ENCODE peak calls at places on chromosomes 6 and 20, in four cellular contexts. S, R, B and N are unnamed samples.

GRCh38 chr6:125834347-125834746 is 43.6 kb downstream of the NCOA7 start:
- DNase-seq in S (no peak), B (no peak), R (no peak), N (no peak)

GRCh38 chr20:35344354-35344837 is 52.2 kb upstream of the FAM83C start:
- DNase-seq in B (no peak), R (no peak), S (peak; percentile 37), N (peak; percentile 76)

GRCh38 chr20:57350086-57350710 is 857 bp upstream of the RAE1 start:
- DNase-seq in R (no peak), S (no peak), B (no peak), N (peak; percentile 85)

GRCh38 chr20:40663991-40664880 is 24.8 kb downstream of the MAFB start:
- DNase-seq in S (no peak), R (no peak), B (no peak), N (peak; percentile 19)

GRCh38 chr6:124722479-124722878 is 239.8 kb upstream of the RNF217 start:
- DNase-seq in B (no peak), S (no peak), R (no peak), N (no peak)

GRCh38 chr20:51429144-51429482 is 113.4 kb downstream of the NFATC2 start:
- DNase-seq in R (no peak), B (no peak), S (no peak), N (no peak)

GRCh38 chr20:32325706-32326506 is 32.2 kb upstream of the ASXL1 start:
- DNase-seq in R (peak; percentile 43), S (no peak), B (peak; percentile 51), N (peak; percentile 73)

GRCh38 chr20:42204261-42204660 is 586.1 kb upstream of the CHD6 start:
- DNase-seq in S (peak; percentile 21), R (no peak), B (no peak), N (no peak)

GRCh38 chr6:107689190-107689589 is 134.9 kb downstream of the SCML4 start:
- DNase-seq in S (no peak), R (no peak), B (no peak), N (no peak)

GRCh38 chr20:53881362-53881761 is 189.0 kb downstream of the BCAS1 start:
- DNase-seq in S (no peak), R (no peak), B (no peak), N (no peak)

GRCh38 chr6:8743146-8743745 is 307.9 kb upstream of the SLC35B3 start:
- DNase-seq in B (peak; percentile 8), R (peak; percentile 1), S (no peak), N (no peak)

GRCh38 chr20:23078351-23078993 is 7.7 kb downstream of the CD93 start:
- DNase-seq in S (no peak), B (no peak), R (no peak), N (peak; percentile 52)

GRCh38 chr6:95233879-95234278 is 343.5 kb upstream of the MANEA start:
- DNase-seq in R (no peak), B (no peak), S (no peak), N (no peak)

GRCh38 chr6:163337958-163338357 is 76.6 kb upstream of the QKI start:
- DNase-seq in S (no peak), B (no peak), R (no peak), N (no peak)

GRCh38 chr6:141443668-141444067 is 689.1 kb upstream of the GJE1 start:
- DNase-seq in B (no peak), S (no peak), R (no peak), N (peak; percentile 43)

GRCh38 chr6:91098006-91098405 is 511.1 kb upstream of the MAP3K7 start:
- DNase-seq in R (no peak), S (no peak), B (no peak), N (no peak)

GRCh38 chr20:58054082-58054481 is 174.4 kb downstream of the ANKRD60 start:
- DNase-seq in R (no peak), S (no peak), B (no peak), N (no peak)

GRCh38 chr6:126721581-126722145 is 381.7 kb downstream of the CENPW start:
- DNase-seq in R (no peak), S (no peak), B (peak; percentile 49), N (peak; percentile 93)

GRCh38 chr20:34544109-34544793 is 14.3 kb upstream of the MAP1LC3A start:
- DNase-seq in R (no peak), B (no peak), S (no peak), N (no peak)

GRCh38 chr20:51661609-51662178 is 106.5 kb downstream of the ATP9A start:
- DNase-seq in R (peak; percentile 68), S (no peak), B (peak; percentile 96), N (peak; percentile 72)

GRCh38 chr6:139016337-139017213 is 12.0 kb upstream of the ABRACL start:
- DNase-seq in S (no peak), B (no peak), R (no peak), N (no peak)

GRCh38 chr20:16350465-16350864 is 222.8 kb downstream of the KIF16B start:
- DNase-seq in R (peak; percentile 13), S (no peak), B (no peak), N (peak; percentile 85)

GRCh38 chr20:53660078-53660909 is 66.7 kb upstream of the ZNF217 start:
- DNase-seq in B (no peak), R (peak; percentile 36), S (no peak), N (peak; percentile 32)

GRCh38 chr6:141953072-141953471 is 179.7 kb upstream of the GJE1 start:
- DNase-seq in B (no peak), S (no peak), R (no peak), N (no peak)

GRCh38 chr6:93424303-93425064 is 5.1 kb upstream of the EPHA7 start:
- DNase-seq in R (no peak), S (no peak), B (no peak), N (peak; percentile 30)

GRCh38 chr6:51273228-51273961 is 454.7 kb downstream of the TFAP2B start:
- DNase-seq in R (no peak), S (no peak), B (no peak), N (no peak)

DNA sequence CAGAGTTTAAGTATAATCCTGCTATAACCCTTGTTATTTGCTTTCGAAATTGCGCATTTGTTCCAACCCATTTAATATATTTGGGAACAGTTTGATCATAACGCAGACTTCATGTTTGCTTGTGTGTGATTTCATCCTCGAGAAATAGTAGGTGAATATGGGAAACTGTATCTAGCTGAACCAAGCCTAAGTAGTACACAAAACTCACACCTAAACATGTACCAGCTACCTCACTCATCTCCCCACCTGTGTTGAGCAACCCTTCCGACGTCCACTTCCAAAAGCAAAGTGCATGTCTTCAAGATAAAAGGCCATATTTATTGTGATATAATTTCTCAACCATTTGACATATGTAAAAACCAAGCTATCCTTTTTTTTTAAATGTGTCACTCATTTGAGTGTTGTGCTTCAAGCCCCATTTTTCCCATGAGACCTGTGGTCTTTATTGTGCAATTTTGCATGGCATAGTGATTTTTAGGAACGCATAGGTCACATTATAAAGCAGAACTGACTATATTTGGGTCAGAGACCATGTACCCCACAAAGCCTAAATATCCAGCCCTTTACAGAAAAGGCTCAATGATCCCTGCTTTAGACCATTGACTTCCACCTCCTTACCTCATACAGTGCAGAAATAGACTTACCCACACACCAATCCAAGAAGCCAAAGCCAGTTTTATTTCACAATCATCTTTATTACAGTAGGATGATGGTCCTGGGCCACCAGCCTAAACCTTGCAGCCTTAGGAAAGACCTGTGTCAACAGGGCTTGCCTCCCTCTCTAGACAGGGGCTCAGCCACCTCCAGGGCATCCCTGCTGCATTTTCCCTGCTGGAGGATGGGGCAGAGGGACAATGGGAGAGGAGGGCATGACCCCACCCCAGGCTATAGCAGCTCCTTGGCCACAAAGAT is 7.1 kb downstream of the CCND3 start:
- DNase-seq in S (no peak), B (no peak), R (no peak), N (peak; percentile 22)
- H3K4me2 ChIP-seq in S (no peak overlapping the region), B (no peak overlapping the region), R (peak overlapping the region; percentile 98), N (no peak overlapping the region)

DNA sequence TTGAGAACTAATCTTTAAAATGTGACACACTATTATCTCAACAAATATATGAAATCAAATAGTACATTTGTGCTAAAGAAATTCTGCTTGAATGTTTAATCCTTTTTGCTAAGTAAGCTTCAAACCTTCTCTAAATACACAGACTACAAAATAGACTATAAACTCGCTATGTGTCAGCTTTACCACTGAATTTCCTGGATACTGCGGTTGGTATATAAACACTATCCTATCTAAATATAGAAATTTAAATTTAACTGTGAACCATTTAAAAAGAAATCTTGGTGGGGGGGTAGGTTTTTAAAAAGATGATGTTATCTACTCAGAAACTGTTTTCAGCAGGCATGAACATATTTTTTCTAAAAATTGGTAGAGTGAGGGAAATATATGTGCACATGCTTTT is 306.5 kb upstream of the RUNX2 start:
- DNase-seq in R (no peak), B (no peak), S (no peak), N (peak; percentile 16)
- H3K4me2 ChIP-seq in R (no peak overlapping the region), B (no peak overlapping the region), S (no peak overlapping the region), N (no peak overlapping the region)

DNA sequence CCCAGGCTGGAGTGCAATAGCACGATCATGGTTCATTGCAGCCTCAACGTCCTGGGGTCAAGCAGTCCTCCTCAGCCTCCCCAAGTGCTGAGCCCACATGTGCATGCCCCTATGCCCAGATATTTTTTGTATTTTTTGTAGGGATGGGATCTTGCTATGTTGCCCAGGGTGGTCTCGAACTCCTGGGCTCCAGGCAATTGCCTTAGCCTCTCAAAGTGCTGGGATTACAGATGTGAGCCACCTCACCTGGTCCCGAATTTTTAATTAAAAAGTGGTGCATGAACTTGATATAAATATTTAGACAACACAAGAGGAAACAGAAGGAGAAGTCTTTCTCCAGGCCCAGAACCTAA is 7.1 kb upstream of the RNF114 start:
- DNase-seq in B (no peak), R (no peak), S (no peak), N (no peak)
- H3K4me2 ChIP-seq in B (peak overlapping the region; percentile 57), R (peak overlapping the region; percentile 30), S (no peak overlapping the region), N (peak overlapping the region; percentile 6)

GRCh38 chr6:149254241-149254640 is 63.3 kb upstream of the TAB2 start:
- DNase-seq in R (no peak), S (no peak), B (no peak), N (no peak)
- H3K4me2 ChIP-seq in R (no peak overlapping the region), S (no peak overlapping the region), B (no peak overlapping the region), N (no peak overlapping the region)

GRCh38 chr6:75345413-75345812 is 60.8 kb upstream of the TMEM30A start:
- DNase-seq in R (no peak), B (no peak), S (no peak), N (no peak)

GRCh38 chr6:75349262-75349984 is 64.8 kb upstream of the TMEM30A start:
- DNase-seq in R (no peak), B (no peak), S (peak; percentile 60), N (peak; percentile 36)

GRCh38 chr6:75350156-75350555 is 65.6 kb upstream of the TMEM30A start:
- DNase-seq in B (no peak), R (no peak), S (no peak), N (no peak)

GRCh38 chr6:75348882-75349261 is 64.3 kb upstream of the TMEM30A start:
- DNase-seq in R (no peak), S (no peak), B (no peak), N (no peak)

DNA sequence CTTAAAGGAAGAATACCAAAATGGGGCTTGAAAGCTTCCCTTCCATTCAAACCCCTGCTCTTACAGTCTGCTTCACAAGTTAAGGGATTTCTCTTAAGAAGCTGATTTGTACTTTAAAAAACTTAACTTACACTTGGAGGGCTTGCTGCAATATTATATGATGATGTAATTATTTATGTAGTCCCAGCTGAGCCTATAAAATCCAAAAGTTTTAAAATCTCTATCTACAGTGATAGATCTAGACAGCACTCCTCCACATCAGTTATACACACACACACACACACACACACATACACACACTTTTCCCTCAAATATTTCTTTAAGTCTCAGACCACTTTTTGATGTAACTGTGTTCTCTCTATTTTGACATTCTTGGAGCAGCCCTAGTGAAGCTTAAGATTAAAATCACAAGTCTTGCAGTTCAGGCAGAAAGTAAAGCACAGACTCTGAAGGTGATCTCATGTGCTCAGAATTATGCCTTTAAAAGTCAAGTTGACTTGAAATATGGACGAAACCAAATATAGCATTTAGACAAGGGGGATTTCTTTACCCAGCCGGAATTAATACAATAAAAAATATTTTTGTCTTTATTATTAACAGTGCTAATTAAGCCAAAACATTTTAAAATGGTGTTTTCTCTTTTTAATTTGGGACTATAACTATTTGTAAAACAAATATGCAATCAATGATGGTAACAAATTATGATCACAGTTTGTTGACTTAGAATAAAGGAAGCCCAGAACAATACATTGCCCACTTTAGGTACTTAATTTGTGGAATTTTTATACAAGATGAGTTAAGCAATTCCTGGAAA is 63.4 kb upstream of the TMEM30A start:
- DNase-seq in S (no peak), B (no peak), R (no peak), N (no peak)
- H3K4me2 ChIP-seq in S (no peak overlapping the region), B (no peak overlapping the region), R (no peak overlapping the region), N (no peak overlapping the region)